ENCODE peak calls at places on chromosomes 2 and 18, in four cellular contexts. H, Q, V and E are unnamed samples.

GRCh38 chr2:122748552-122749011 is 993.1 kb downstream of the TSN start:
- DNase-seq in V (no peak), Q (no peak), H (no peak), E (no peak)

GRCh38 chr18:34576622-34577021 is 133.5 kb upstream of the DTNA start:
- DNase-seq in H (no peak), Q (no peak), V (no peak), E (no peak)

GRCh38 chr2:159900343-159900742 is 102.3 kb upstream of the CD302 start:
- DNase-seq in V (no peak), H (no peak), Q (no peak), E (no peak)

GRCh38 chr2:15800489-15801329 is 139.6 kb upstream of the MYCN start:
- DNase-seq in Q (no peak), V (no peak), H (no peak), E (no peak)

GRCh38 chr2:11787991-11788390 is 41.6 kb downstream of the LPIN1 start:
- DNase-seq in Q (no peak), V (no peak), H (no peak), E (no peak)

GRCh38 chr2:157500334-157500733 is 56.4 kb upstream of the CYTIP start:
- DNase-seq in Q (no peak), V (no peak), H (no peak), E (no peak)

GRCh38 chr2:224147174-224147573 is 108.1 kb upstream of the SERPINE2 start:
- DNase-seq in V (no peak), Q (no peak), H (peak), E (no peak)

GRCh38 chr2:160229591-160229990 is 29.5 kb upstream of the ITGB6 start:
- DNase-seq in Q (no peak), H (peak), V (no peak), E (no peak)

GRCh38 chr18:13537022-13537780 is 189.2 kb downstream of the FAM210A start:
- DNase-seq in Q (no peak), H (no peak), V (no peak), E (no peak)

GRCh38 chr2:98833172-98833916 is 102.4 kb upstream of the MGAT4A start:
- DNase-seq in Q (no peak), H (no peak), V (peak), E (no peak)

GRCh38 chr2:96927420-96928171 is 57.7 kb upstream of the SEMA4C start:
- DNase-seq in V (peak), H (no peak), Q (peak), E (peak)

GRCh38 chr18:50586710-50587109 is 26.8 kb downstream of the MAPK4 start:
- DNase-seq in H (no peak), Q (no peak), V (no peak), E (no peak)

GRCh38 chr2:227479865-227480475 is 8.0 kb downstream of the AGFG1 start:
- DNase-seq in Q (no peak), H (peak), V (no peak), E (no peak)

GRCh38 chr2:239928457-239929350 is 96.4 kb downstream of the NDUFA10 start:
- DNase-seq in H (no peak), Q (no peak), V (no peak), E (no peak)

GRCh38 chr18:4444306-4444705 is 10.8 kb downstream of the DLGAP1 start:
- DNase-seq in V (no peak), H (no peak), Q (no peak), E (no peak)

GRCh38 chr2:176642074-176642473 is 372.8 kb downstream of the MTX2 start:
- DNase-seq in V (no peak), Q (no peak), H (peak), E (no peak)

GRCh38 chr2:26848336-26849055 is 564 bp downstream of the DPYSL5 start:
- DNase-seq in H (no peak), Q (peak), V (peak), E (no peak)

GRCh38 chr2:106030287-106031268 is 163.5 kb downstream of the UXS1 start:
- DNase-seq in V (peak), H (peak), Q (peak), E (peak)

GRCh38 chr2:112627060-112628040 is 18.4 kb upstream of the SLC20A1 start:
- DNase-seq in H (peak), Q (peak), V (peak), E (peak)

GRCh38 chr2:72135921-72136320 is 11.7 kb downstream of the CYP26B1 start:
- DNase-seq in H (no peak), Q (no peak), V (no peak), E (no peak)

GRCh38 chr18:63146185-63146584 is 173.4 kb downstream of the BCL2 start:
- DNase-seq in Q (no peak), H (no peak), V (no peak), E (no peak)

GRCh38 chr2:94995516-94995915 is 30.0 kb upstream of the MAL start:
- DNase-seq in V (no peak), Q (no peak), H (no peak), E (no peak)

GRCh38 chr2:121345887-121346286 is 60.9 kb upstream of the TFCP2L1 start:
- DNase-seq in H (no peak), Q (no peak), V (no peak), E (no peak)

GRCh38 chr2:239567786-239568185 is 167.0 kb upstream of the HDAC4 start:
- DNase-seq in H (no peak), V (no peak), Q (no peak), E (no peak)

GRCh38 chr18:10497350-10497749 is 28.5 kb upstream of the NAPG start:
- DNase-seq in V (no peak), H (no peak), Q (no peak), E (no peak)

GRCh38 chr18:74281639-74282358 is 10.0 kb downstream of the CYB5A start:
- DNase-seq in V (no peak), Q (peak), H (no peak), E (peak)

GRCh38 chr18:78542204-78542603 is 437.4 kb upstream of the SALL3 start:
- DNase-seq in Q (no peak), V (peak), H (no peak), E (peak)

GRCh38 chr2:44952806-44953685 is 11.5 kb downstream of the SIX3 start:
- DNase-seq in Q (no peak), V (no peak), H (no peak), E (no peak)

GRCh38 chr2:144237845-144238637 is 281.9 kb downstream of the ZEB2 start:
- DNase-seq in V (no peak), H (no peak), Q (no peak), E (no peak)

GRCh38 chr18:14097761-14098160 is 34.5 kb downstream of the ZNF519 start:
- DNase-seq in H (no peak), V (no peak), Q (no peak), E (no peak)

GRCh38 chr2:239150125-239151011 is 250.5 kb downstream of the HDAC4 start:
- DNase-seq in Q (no peak), H (no peak), V (no peak), E (no peak)

GRCh38 chr18:37574113-37574512 is 8.5 kb upstream of the CELF4 start:
- DNase-seq in V (no peak), H (no peak), Q (no peak), E (no peak)

GRCh38 chr2:188517549-188518255 is 226.0 kb downstream of the GULP1 start:
- DNase-seq in Q (no peak), H (no peak), V (no peak), E (no peak)
- H3K4me3 ChIP-seq in Q (no peak), H (no peak), V (no peak), E (no peak)

DNA sequence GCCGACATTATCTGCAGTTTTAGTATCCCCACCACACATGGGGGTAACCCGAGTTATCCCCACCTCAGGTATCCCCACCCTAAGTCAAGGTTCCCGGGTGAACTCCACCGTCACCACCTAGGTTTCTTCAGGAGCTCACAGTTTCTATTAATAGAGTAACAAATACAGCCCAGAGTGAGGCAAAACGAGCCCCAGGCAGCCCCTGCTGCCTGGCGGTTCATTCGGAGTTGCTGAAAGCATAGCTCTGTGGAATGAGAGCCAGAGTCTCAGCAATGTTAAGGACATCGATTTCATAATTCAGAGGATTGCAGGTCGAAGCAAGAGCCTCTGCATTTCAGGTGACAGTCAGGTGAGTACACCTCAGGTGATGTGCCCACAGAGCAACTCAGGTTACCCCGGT is 10.7 kb downstream of the SATB2 start:
- DNase-seq in H (no peak), V (no peak), Q (no peak), E (no peak)
- TF ChIP-seq CTCF in H (no peak), V (no peak), Q (no peak), E (no peak)

GRCh38 chr18:77208969-77209368 is 40.7 kb upstream of the GALR1 start:
- DNase-seq in H (peak), Q (no peak), V (no peak), E (peak)
- H3K4me3 ChIP-seq in H (peak), Q (peak), V (peak), E (no peak)

GRCh38 chr2:42199002-42199401 is 29.8 kb downstream of the EML4 start:
- DNase-seq in Q (no peak), V (no peak), H (no peak), E (no peak)
- TF ChIP-seq CTCF in Q (no peak), V (no peak), H (no peak), E (no peak)

DNA sequence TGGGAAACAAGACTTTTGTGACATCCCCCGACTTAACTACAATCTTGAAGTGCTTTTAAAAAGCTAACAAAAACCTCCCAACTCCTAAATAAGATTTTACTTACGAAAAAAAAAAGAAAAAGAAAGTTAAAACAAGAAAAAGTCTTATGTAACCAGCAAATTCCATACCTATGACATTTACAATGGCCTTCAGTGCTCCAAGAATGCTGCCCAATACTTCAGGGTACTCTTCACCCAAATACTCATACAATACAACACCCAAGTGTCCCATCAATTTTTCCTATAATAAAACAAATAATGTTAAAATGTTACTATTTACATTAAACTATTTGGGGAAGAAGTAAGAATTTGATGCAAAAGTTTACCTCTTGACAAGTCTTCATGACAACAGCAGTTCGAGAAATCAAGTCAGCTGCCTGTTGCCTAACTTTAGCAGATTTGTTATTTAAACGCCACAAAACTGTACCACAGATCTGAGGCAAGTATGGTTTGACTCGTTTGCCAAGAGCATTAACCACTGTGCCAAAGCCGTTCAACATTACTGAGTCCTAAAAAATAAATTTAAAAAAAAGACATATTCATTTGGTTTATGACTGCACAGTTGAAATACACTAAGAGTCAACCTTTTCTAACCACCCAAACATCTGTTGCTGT is 34.8 kb downstream of the SF3B1 start:
- DNase-seq in V (no peak), Q (no peak), H (peak), E (no peak)
- H3K4me3 ChIP-seq in V (no peak), Q (no peak), H (no peak), E (no peak)

DNA sequence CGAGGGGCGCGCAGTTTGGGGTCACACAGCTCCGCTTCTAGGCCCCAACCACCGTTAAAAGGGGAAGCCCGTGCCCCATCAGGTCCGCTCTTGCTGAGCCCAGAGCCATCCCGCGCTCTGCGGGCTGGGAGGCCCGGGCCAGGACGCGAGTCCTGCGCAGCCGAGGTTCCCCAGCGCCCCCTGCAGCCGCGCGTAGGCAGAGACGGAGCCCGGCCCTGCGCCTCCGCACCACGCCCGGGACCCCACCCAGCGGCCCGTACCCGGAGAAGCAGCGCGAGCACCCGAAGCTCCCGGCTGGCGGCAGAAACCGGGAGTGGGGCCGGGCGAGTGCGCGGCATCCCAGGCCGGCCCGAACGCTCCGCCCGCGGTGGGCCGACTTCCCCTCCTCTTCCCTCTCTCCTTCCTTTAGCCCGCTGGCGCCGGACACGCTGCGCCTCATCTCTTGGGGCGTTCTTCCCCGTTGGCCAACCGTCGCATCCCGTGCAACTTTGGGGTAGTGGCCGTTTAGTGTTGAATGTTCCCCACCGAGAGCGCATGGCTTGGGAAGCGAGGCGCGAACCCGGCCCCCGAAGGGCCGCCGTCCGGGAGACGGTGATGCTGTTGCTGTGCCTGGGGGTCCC is at the start of gene ITGA4:
- DNase-seq in V (peak), H (peak), Q (peak), E (peak)
- TF ChIP-seq CTCF in V (peak), H (peak), Q (peak), E (peak)

DNA sequence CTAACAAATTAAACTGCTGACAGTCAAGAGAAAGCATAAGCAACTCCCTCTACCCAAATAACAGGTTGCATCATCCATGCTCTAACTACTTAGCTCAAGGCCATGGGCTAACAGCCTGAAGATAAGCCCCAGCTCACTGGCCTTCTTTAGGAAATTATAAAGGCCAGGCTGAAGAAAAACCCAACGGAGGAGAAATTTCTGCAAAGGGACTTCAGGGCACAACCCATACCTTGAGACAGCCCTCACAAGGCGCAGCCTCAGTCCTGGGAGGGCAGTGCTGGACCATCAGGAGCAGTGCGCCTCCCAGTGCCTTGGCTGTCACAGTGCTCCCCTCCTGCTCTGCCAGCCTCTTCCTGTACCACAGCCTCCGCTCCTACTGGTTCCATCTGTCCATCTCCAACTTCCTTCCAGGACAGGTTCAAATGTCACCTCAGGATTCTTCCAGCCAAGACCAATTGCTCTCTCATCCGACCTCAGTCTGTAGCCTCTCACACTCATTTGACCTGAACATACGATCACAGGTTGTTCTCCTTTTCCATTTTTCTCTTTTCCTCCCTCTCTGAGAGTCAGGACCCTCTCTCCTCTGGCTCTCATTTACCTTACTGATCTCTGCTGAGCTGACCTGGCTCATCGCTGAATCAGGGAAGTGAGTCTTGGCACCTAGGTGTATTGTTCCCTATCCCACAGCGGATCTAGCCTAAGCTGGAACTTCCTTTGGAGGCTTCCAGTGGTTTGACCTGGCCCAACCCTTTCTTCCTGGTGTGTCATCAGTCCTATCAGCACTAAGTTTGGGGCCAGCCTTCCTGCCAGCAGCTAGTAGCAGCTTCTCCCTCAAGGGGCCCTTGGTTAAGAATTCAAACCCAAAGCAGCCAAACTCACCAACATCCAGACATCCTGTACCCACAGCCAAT is 1.9 kb downstream of the MCFD2 start:
- DNase-seq in Q (peak), H (peak), V (no peak), E (peak)
- H3K4me3 ChIP-seq in Q (peak), H (peak), V (peak), E (no peak)